ENCODE peak calls at places on chromosomes 1 and 21, in ten cellular contexts. U is DMS 273 treated with DMSO at 0.1 percent for 48 hours; N is astrocyte of the cerebellum; I is pons; Y is activated T-helper 1 cell treated with Interleukin-2 at 50 U/mL for 16 hours; D is RPMI7951; O is stimulated activated naive CD8-positive, alpha-beta T cell treated with anti-CD3 and anti-CD28 coated beads, Interleukin-15, Interleukin-2, amounts not matched to agents 100 U/mL and 50 U/mL, for 24 hours; V is AG09319; E is fibroblast of the conjunctiva; J is GM06990. B is an unnamed sample.

GRCh38 chr1:203116048-203116810 is 11.3 kb upstream of the ADORA1 start:
- DNase-seq in U (peak), N (no peak), I (no peak), Y (no peak), D (no peak), O (no peak), V (no peak), E (no peak), J (no peak), B (no peak)

GRCh38 chr1:78833491-78833890 is 173.0 kb downstream of the ADGRL4 start:
- DNase-seq in U (no peak), N (peak), I (no peak), Y (no peak), D (peak), O (no peak), V (no peak), E (peak), J (no peak), B (no peak)

GRCh38 chr1:56924116-56924515 is 41.7 kb downstream of the C8B start:
- DNase-seq in U (no peak), N (no peak), I (no peak), Y (no peak), D (no peak), O (no peak), V (no peak), E (no peak), J (no peak), B (no peak)

GRCh38 chr1:51859333-51859732 is 19.2 kb downstream of the NRDC start:
- DNase-seq in U (no peak), N (no peak), I (no peak), Y (no peak), D (no peak), O (no peak), V (no peak), E (no peak), J (no peak), B (no peak)

GRCh38 chr1:20728371-20729154 is 3.9 kb downstream of the SH2D5 start:
- DNase-seq in U (no peak), N (no peak), I (no peak), Y (no peak), D (no peak), O (no peak), V (no peak), E (no peak), J (no peak), B (no peak)

GRCh38 chr1:64363116-64363515 is 106.8 kb upstream of the CACHD1 start:
- DNase-seq in U (peak), N (no peak), I (no peak), Y (no peak), D (no peak), O (no peak), V (no peak), E (no peak), J (no peak), B (no peak)

GRCh38 chr1:33716976-33717688 is 146.7 kb upstream of the HMGB4 start:
- DNase-seq in U (no peak), N (no peak), I (no peak), Y (no peak), D (no peak), O (no peak), V (no peak), E (no peak), J (no peak), B (no peak)

GRCh38 chr21:25862596-25862995 is 127.8 kb downstream of the GABPA start:
- DNase-seq in U (no peak), N (peak), I (no peak), Y (no peak), D (peak), O (peak), V (no peak), E (no peak), J (no peak), B (no peak)

GRCh38 chr21:42607525-42608102 is 45.8 kb upstream of the PDE9A start:
- DNase-seq in U (no peak), N (no peak), I (no peak), Y (no peak), D (no peak), O (no peak), V (no peak), E (no peak), J (no peak), B (no peak)

GRCh38 chr1:214327519-214327918 is 46.6 kb downstream of the SMYD2 start:
- DNase-seq in U (no peak), N (no peak), I (no peak), Y (no peak), D (no peak), O (no peak), V (no peak), E (no peak), J (no peak), B (no peak)

GRCh38 chr1:31750858-31751638 is 13.1 kb downstream of the ADGRB2 start:
- DNase-seq in U (no peak), N (peak), I (no peak), Y (no peak), D (peak), O (peak), V (no peak), E (peak), J (no peak), B (no peak)

GRCh38 chr21:38241029-38241740 is 15.6 kb upstream of the KCNJ15 start:
- DNase-seq in U (no peak), N (peak), I (no peak), Y (no peak), D (peak), O (no peak), V (no peak), E (no peak), J (no peak), B (no peak)

GRCh38 chr1:174397261-174397660 is 50.5 kb upstream of the GPR52 start:
- DNase-seq in U (no peak), N (peak), I (no peak), Y (no peak), D (peak), O (no peak), V (no peak), E (no peak), J (no peak), B (no peak)

GRCh38 chr1:18972531-18972930 is 16.1 kb upstream of the IFFO2 start:
- DNase-seq in U (no peak), N (no peak), I (no peak), Y (no peak), D (peak), O (no peak), V (no peak), E (no peak), J (no peak), B (no peak)

GRCh38 chr1:203610061-203610460 is 16.6 kb upstream of the ATP2B4 start:
- DNase-seq in U (no peak), N (no peak), I (no peak), Y (no peak), D (no peak), O (no peak), V (no peak), E (no peak), J (no peak), B (no peak)

GRCh38 chr1:89576016-89576415 is 51.4 kb downstream of the LRRC8B start:
- DNase-seq in U (no peak), N (no peak), I (no peak), Y (no peak), D (no peak), O (no peak), V (no peak), E (no peak), J (no peak), B (no peak)

GRCh38 chr1:235093013-235093618 is 35.5 kb downstream of the TOMM20 start:
- DNase-seq in U (no peak), N (no peak), I (peak), Y (no peak), D (peak), O (no peak), V (no peak), E (no peak), J (no peak), B (no peak)

GRCh38 chr1:7625401-7625800 is 145.7 kb upstream of the VAMP3 start:
- DNase-seq in U (no peak), N (no peak), I (no peak), Y (no peak), D (no peak), O (no peak), V (no peak), E (no peak), J (no peak), B (no peak)

GRCh38 chr1:211068976-211069375 is 65.0 kb downstream of the KCNH1 start:
- DNase-seq in U (no peak), N (no peak), I (no peak), Y (no peak), D (peak), O (no peak), V (no peak), E (no peak), J (no peak), B (no peak)

GRCh38 chr1:67566803-67567202 is 118.2 kb upstream of the GADD45A start:
- DNase-seq in U (peak), N (no peak), I (no peak), Y (no peak), D (peak), O (no peak), V (no peak), E (no peak), J (no peak), B (no peak)

GRCh38 chr1:168187180-168187579 is 8.4 kb downstream of the TIPRL start:
- DNase-seq in U (no peak), N (no peak), I (no peak), Y (no peak), D (no peak), O (no peak), V (no peak), E (no peak), J (no peak), B (no peak)

GRCh38 chr1:34199927-34200326 is 23.2 kb downstream of the C1orf94 start:
- DNase-seq in U (no peak), N (peak), I (peak), Y (no peak), D (peak), O (no peak), V (no peak), E (no peak), J (no peak), B (no peak)

GRCh38 chr1:169526120-169526832 is 40.5 kb upstream of the SLC19A2 start:
- DNase-seq in U (no peak), N (no peak), I (no peak), Y (no peak), D (no peak), O (no peak), V (no peak), E (no peak), J (no peak), B (no peak)

GRCh38 chr1:9453375-9454093 is 85.7 kb upstream of the SLC25A33 start:
- DNase-seq in U (peak), N (no peak), I (no peak), Y (no peak), D (no peak), O (no peak), V (no peak), E (no peak), J (no peak), B (no peak)

GRCh38 chr1:983736-984475 is 2.0 kb upstream of the PERM1 start:
- DNase-seq in U (no peak), N (no peak), I (no peak), Y (no peak), D (no peak), O (peak), V (no peak), E (no peak), J (peak), B (peak)

GRCh38 chr21:41378849-41379248 is 17.0 kb downstream of the MX2 start:
- DNase-seq in U (no peak), N (no peak), I (no peak), Y (no peak), D (no peak), O (no peak), V (no peak), E (no peak), J (no peak), B (no peak)

GRCh38 chr21:21159253-21159899 is 161.2 kb downstream of the NCAM2 start:
- DNase-seq in U (no peak), N (no peak), I (no peak), Y (no peak), D (no peak), O (no peak), V (no peak), E (no peak), J (no peak), B (no peak)

GRCh38 chr1:156356875-156357534 is 12.0 kb upstream of the RHBG start:
- DNase-seq in U (peak), N (no peak), I (no peak), Y (peak), D (no peak), O (peak), V (no peak), E (no peak), J (peak), B (peak)

GRCh38 chr1:212728606-212729005 is 29.0 kb upstream of the BATF3 start:
- DNase-seq in U (no peak), N (no peak), I (no peak), Y (no peak), D (no peak), O (no peak), V (no peak), E (no peak), J (no peak), B (no peak)

GRCh38 chr21:35401476-35401875 is 352.4 kb upstream of the RUNX1 start:
- DNase-seq in U (no peak), N (no peak), I (no peak), Y (no peak), D (peak), O (no peak), V (no peak), E (no peak), J (no peak), B (no peak)

GRCh38 chr1:21337459-21337930 is 47.2 kb upstream of the ECE1 start:
- DNase-seq in U (no peak), N (no peak), I (no peak), Y (no peak), D (no peak), O (no peak), V (no peak), E (no peak), J (no peak), B (no peak)

GRCh38 chr1:220680085-220680687 is 10.0 kb upstream of the C1orf115 start:
- DNase-seq in U (peak), N (no peak), I (peak), Y (no peak), D (peak), O (no peak), V (peak), E (no peak), J (no peak), B (no peak)

GRCh38 chr1:223109581-223110026 is 33.4 kb downstream of the TLR5 start:
- DNase-seq in U (no peak), N (no peak), I (no peak), Y (no peak), D (no peak), O (no peak), V (no peak), E (no peak), J (no peak), B (no peak)

GRCh38 chr1:158607296-158607695 is 2.2 kb downstream of the OR10Z1 start:
- DNase-seq in U (no peak), N (no peak), I (no peak), Y (no peak), D (no peak), O (no peak), V (no peak), E (no peak), J (no peak), B (no peak)

GRCh38 chr21:14753069-14753465 is 207.0 kb upstream of the SAMSN1 start:
- DNase-seq in U (no peak), N (no peak), I (no peak), Y (no peak), D (no peak), O (no peak), V (no peak), E (no peak), J (no peak), B (no peak)

GRCh38 chr1:15168479-15168878 is 14.9 kb downstream of the TMEM51 start:
- DNase-seq in U (no peak), N (no peak), I (peak), Y (no peak), D (peak), O (no peak), V (no peak), E (no peak), J (no peak), B (no peak)

GRCh38 chr1:36511804-36512798 is 29.4 kb upstream of the CSF3R start:
- DNase-seq in U (no peak), N (no peak), I (no peak), Y (no peak), D (peak), O (no peak), V (no peak), E (no peak), J (no peak), B (no peak)